ENCODE peak calls at places on chromosome 18, in seven cellular contexts. Z is heart left ventricle, T is Peyer's patch, H is transverse colon, B is HepG2, I is testis, G is adrenal gland. L is an unnamed sample. For H3K4me1, the result is how much of the 10 kb centered on the place peaks cover.

GRCh38 chr18:56570971-56571370 is 67.4 kb downstream of the TXNL1 start:
- DNase-seq in Z (no peak), T (no peak), H (no peak), B (peak), I (no peak), G (no peak), L (no peak)

GRCh38 chr18:75072672-75073371 is 136.1 kb downstream of the PTGR3 start:
- DNase-seq in Z (no peak), T (no peak), H (no peak), B (no peak), I (peak), G (no peak), L (no peak)

GRCh38 chr18:21740724-21741510 is at the start of gene MIB1:
- DNase-seq in Z (peak), T (peak), H (peak), B (no peak), I (peak), G (no peak), L (peak)

GRCh38 chr18:45255142-45255890 is 360.0 kb upstream of the SLC14A2 start:
- DNase-seq in Z (no peak), T (no peak), H (peak), B (no peak), I (no peak), G (no peak), L (no peak)

GRCh38 chr18:75128911-75129716 is 79.8 kb downstream of the PTGR3 start:
- DNase-seq in Z (no peak), T (no peak), H (no peak), B (no peak), I (no peak), G (no peak), L (no peak)

GRCh38 chr18:65124633-65125032 is 626.2 kb upstream of the CDH7 start:
- DNase-seq in Z (no peak), T (no peak), H (no peak), B (no peak), I (no peak), G (no peak), L (no peak)

GRCh38 chr18:46916551-46917107 is 678 bp downstream of the PIAS2 start:
- DNase-seq in Z (no peak), T (peak), H (no peak), B (peak), I (peak), G (peak), L (no peak)

GRCh38 chr18:46293699-46294300 is 189.6 kb downstream of the HAUS1 start:
- DNase-seq in Z (no peak), T (no peak), H (no peak), B (no peak), I (no peak), G (no peak), L (no peak)

GRCh38 chr18:41391616-41392610 is 563.1 kb upstream of the PIK3C3 start:
- DNase-seq in Z (peak), T (no peak), H (peak), B (peak), I (peak), G (peak), L (peak)

GRCh38 chr18:57951999-57952774 is 91.8 kb upstream of the NEDD4L start:
- DNase-seq in Z (no peak), T (no peak), H (no peak), B (no peak), I (no peak), G (no peak), L (no peak)

DNA sequence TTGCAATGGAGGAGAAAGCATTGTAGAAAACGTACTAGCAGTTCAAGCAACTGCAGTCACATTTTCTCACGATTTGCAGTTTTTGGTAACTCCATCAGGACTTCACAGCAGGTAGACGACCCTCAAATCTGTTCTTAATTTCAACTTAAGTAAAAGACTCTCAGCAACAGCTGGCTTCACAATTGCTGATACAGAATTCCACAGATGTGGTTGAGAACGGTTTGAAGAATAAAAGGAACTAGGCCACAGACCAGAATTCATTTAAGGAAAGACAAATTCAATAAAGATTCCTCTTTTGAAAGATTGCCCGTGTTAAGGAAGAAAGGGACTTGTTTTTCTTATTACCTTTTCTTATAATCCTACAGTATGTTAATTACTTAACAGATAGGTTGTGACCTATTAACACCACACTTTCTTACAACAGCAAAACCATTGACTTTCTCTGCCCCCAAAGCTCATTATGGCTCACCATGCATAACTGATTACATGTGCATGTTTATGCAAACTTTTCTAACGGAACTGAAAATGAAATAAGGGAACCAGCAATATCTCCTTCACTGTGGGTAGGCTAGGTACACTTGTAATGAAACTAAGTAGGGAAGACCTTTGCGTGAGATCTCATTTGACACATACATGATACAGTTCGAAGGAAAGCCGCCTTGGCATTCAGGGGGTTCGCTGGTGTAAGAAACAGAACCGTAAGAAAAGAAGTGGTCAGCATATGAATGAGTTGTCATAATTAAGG is 4.7 kb upstream of the ZNF516 start:
- DNase-seq in Z (no peak), T (no peak), H (no peak), B (no peak), I (no peak), G (no peak), L (no peak)
- TF ChIP-seq POLR2A in Z (no peak), T (no peak), H (no peak), B (no peak), I (no peak), G (no peak), L (no peak)

GRCh38 chr18:7813131-7813530 is 246.0 kb downstream of the PTPRM start:
- DNase-seq in Z (no peak), T (no peak), H (no peak), B (no peak), I (no peak), G (no peak), L (no peak)
- H3K4me1 ChIP-seq in Z (under half), T (under half), H (under half), B (under half), I (under half), G (under half), L (under half)

GRCh38 chr18:48161201-48161910 is 230.9 kb upstream of the SMAD2 start:
- DNase-seq in Z (peak), T (peak), H (peak), B (no peak), I (peak), G (peak), L (peak)
- TF ChIP-seq POLR2A in Z (no peak), T (peak), H (peak), B (no peak), I (no peak), G (peak), L (peak)

DNA sequence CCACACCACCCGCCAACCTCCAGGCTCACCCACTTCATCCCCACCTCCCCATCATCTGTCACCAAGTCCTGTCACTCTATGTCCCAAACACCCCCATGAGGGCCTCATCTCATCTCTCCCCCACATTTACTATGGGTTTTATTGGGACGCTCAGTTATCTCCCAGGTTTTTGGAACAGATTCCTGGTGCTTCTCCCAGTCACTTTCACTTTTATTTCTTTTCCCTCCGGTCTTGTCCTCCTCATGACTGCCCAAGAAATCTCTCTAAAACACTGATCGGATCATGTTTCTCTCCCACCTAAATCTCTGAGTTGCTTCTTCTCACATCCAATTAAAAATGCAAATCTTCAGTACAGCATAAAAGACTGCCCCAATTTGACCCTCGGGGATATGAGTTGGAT is 273.1 kb downstream of the PHLPP1 start:
- DNase-seq in Z (no peak), T (no peak), H (no peak), B (no peak), I (no peak), G (no peak), L (no peak)
- H3K4me1 ChIP-seq in Z (under half), T (under half), H (under half), B (under half), I (under half), G (under half), L (under half)

GRCh38 chr18:63236417-63236816 is 83.2 kb downstream of the BCL2 start:
- DNase-seq in Z (peak), T (no peak), H (no peak), B (no peak), I (peak), G (peak), L (no peak)
- TF ChIP-seq POLR2A in Z (no peak), T (no peak), H (no peak), B (no peak), I (no peak), G (no peak), L (no peak)

GRCh38 chr18:73653836-73654235 is 493.8 kb downstream of the FBXO15 start:
- DNase-seq in Z (no peak), T (no peak), H (no peak), B (no peak), I (no peak), G (no peak), L (no peak)
- H3K4me1 ChIP-seq in Z (under half), T (under half), H (under half), B (under half), I (under half), G (under half), L (under half)

GRCh38 chr18:3297025-3297984 is 35.4 kb downstream of the MYL12B start:
- DNase-seq in Z (peak), T (peak), H (peak), B (peak), I (peak), G (peak), L (peak)
- TF ChIP-seq POLR2A in Z (no peak), T (no peak), H (no peak), B (peak), I (no peak), G (no peak), L (no peak)

DNA sequence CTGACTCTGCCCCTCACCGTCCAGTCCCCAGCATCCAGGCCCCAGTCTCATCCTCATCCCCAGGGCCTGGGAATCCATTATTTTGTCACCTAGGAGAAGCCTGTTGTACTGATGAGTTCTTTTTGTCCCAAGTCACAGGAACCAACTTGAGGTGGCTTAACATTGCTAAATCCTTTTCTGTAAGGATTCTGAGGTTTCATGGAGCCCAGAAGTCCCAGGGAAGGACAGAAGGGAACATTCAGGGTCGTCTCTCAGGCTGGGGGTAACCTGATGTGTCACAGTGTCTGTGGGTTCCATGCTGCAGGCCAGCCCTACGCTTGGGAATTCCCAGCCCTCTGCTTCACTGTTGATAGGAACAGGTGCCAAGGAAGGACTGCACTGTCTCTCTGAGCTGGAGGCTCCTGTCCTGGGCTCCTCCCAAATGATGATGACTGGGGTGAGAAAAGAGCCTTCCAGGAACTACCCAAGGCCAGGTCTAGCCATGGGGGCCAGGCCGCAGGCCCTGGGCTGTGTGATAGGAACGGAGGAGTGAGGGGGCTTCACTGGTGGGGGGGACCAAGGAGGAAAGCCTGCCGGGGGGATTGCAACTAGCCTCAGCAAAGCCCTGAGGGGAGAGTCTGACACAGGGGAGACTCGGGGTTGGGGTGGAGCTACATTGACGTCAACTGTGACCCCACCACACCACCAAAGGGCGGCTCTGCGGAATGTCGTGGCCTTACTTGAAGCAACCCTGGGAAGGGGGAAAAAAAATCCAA is 145.7 kb downstream of the SMAD7 start:
- DNase-seq in Z (no peak), T (no peak), H (peak), B (no peak), I (peak), G (no peak), L (no peak)
- H3K4me1 ChIP-seq in Z (half or more), T (under half), H (under half), B (under half), I (under half), G (under half), L (under half)

L was measured in ovary.